ENCODE peak calls at places on chromosomes 12 and 14, in nine cellular contexts. One of them, this sample, is unnamed.

GRCh38 chr12:131620520-131620919 is 90.4 kb upstream of the SFSWAP start:
- DNase-seq in heart left ventricle: no peak
- DNase-seq in NB4: peak
- DNase-seq in GM12891: no peak
- DNase-seq in adrenal gland: no peak
- DNase-seq in IMR-90: no peak
- DNase-seq in Peyer's patch: no peak
- DNase-seq in ovary: no peak
- DNase-seq in sigmoid colon: peak
- DNase-seq in this sample: no peak

GRCh38 chr12:44000309-44000952 is 164.6 kb downstream of the TMEM117 start:
- DNase-seq in Peyer's patch: no peak
- DNase-seq in ovary: no peak
- DNase-seq in IMR-90: peak
- DNase-seq in sigmoid colon: no peak
- DNase-seq in NB4: peak
- DNase-seq in heart left ventricle: no peak
- DNase-seq in adrenal gland: peak
- DNase-seq in GM12891: no peak
- DNase-seq in this sample: peak

GRCh38 chr12:105262461-105263184 is 26.6 kb upstream of the APPL2 start:
- DNase-seq in sigmoid colon: no peak
- DNase-seq in GM12891: no peak
- DNase-seq in IMR-90: no peak
- DNase-seq in adrenal gland: no peak
- DNase-seq in NB4: no peak
- DNase-seq in ovary: no peak
- DNase-seq in Peyer's patch: no peak
- DNase-seq in heart left ventricle: no peak
- DNase-seq in this sample: no peak

GRCh38 chr14:101929096-101929495 is 35.3 kb upstream of the DYNC1H1 start:
- DNase-seq in IMR-90: no peak
- DNase-seq in Peyer's patch: no peak
- DNase-seq in GM12891: no peak
- DNase-seq in heart left ventricle: no peak
- DNase-seq in ovary: no peak
- DNase-seq in NB4: no peak
- DNase-seq in adrenal gland: peak
- DNase-seq in sigmoid colon: peak
- DNase-seq in this sample: no peak

GRCh38 chr12:115895247-115895646 is 382.2 kb downstream of the MED13L start:
- DNase-seq in Peyer's patch: no peak
- DNase-seq in sigmoid colon: no peak
- DNase-seq in heart left ventricle: no peak
- DNase-seq in adrenal gland: no peak
- DNase-seq in NB4: no peak
- DNase-seq in GM12891: no peak
- DNase-seq in IMR-90: no peak
- DNase-seq in ovary: no peak
- DNase-seq in this sample: no peak

GRCh38 chr12:95815635-95816212 is 25.2 kb upstream of the NTN4 start:
- DNase-seq in Peyer's patch: no peak
- DNase-seq in IMR-90: peak
- DNase-seq in adrenal gland: no peak
- DNase-seq in GM12891: no peak
- DNase-seq in NB4: peak
- DNase-seq in sigmoid colon: no peak
- DNase-seq in heart left ventricle: no peak
- DNase-seq in ovary: no peak
- DNase-seq in this sample: no peak

GRCh38 chr12:112716099-112717093 is 75.2 kb upstream of the RPH3A start:
- DNase-seq in IMR-90: no peak
- DNase-seq in NB4: peak
- DNase-seq in Peyer's patch: no peak
- DNase-seq in sigmoid colon: no peak
- DNase-seq in adrenal gland: no peak
- DNase-seq in GM12891: no peak
- DNase-seq in ovary: no peak
- DNase-seq in heart left ventricle: no peak
- DNase-seq in this sample: no peak

GRCh38 chr12:113932411-113933196 is 33.5 kb downstream of the RBM19 start:
- DNase-seq in adrenal gland: peak
- DNase-seq in sigmoid colon: no peak
- DNase-seq in GM12891: no peak
- DNase-seq in ovary: peak
- DNase-seq in NB4: no peak
- DNase-seq in Peyer's patch: no peak
- DNase-seq in IMR-90: peak
- DNase-seq in heart left ventricle: no peak
- DNase-seq in this sample: peak

GRCh38 chr12:56995201-56995929 is 11.0 kb downstream of the ZBTB39 start:
- DNase-seq in GM12891: no peak
- DNase-seq in NB4: no peak
- DNase-seq in Peyer's patch: no peak
- DNase-seq in heart left ventricle: no peak
- DNase-seq in sigmoid colon: no peak
- DNase-seq in ovary: no peak
- DNase-seq in IMR-90: no peak
- DNase-seq in adrenal gland: no peak
- DNase-seq in this sample: no peak

GRCh38 chr12:86257173-86257572 is 982 bp upstream of the MGAT4C start:
- DNase-seq in NB4: no peak
- DNase-seq in sigmoid colon: no peak
- DNase-seq in GM12891: no peak
- DNase-seq in adrenal gland: no peak
- DNase-seq in ovary: no peak
- DNase-seq in Peyer's patch: no peak
- DNase-seq in IMR-90: no peak
- DNase-seq in heart left ventricle: no peak
- DNase-seq in this sample: no peak

GRCh38 chr14:92475451-92476187 is 38.0 kb upstream of the RIN3 start:
- DNase-seq in heart left ventricle: no peak
- DNase-seq in ovary: peak
- DNase-seq in IMR-90: no peak
- DNase-seq in adrenal gland: peak
- DNase-seq in GM12891: no peak
- DNase-seq in NB4: peak
- DNase-seq in Peyer's patch: no peak
- DNase-seq in sigmoid colon: peak
- DNase-seq in this sample: no peak

GRCh38 chr12:51224625-51225024 is 6.8 kb upstream of the POU6F1 start:
- DNase-seq in NB4: no peak
- DNase-seq in ovary: no peak
- DNase-seq in sigmoid colon: no peak
- DNase-seq in adrenal gland: no peak
- DNase-seq in Peyer's patch: no peak
- DNase-seq in GM12891: no peak
- DNase-seq in IMR-90: no peak
- DNase-seq in heart left ventricle: no peak
- DNase-seq in this sample: no peak

GRCh38 chr12:64008596-64008995 is 164.1 kb downstream of the SRGAP1 start:
- DNase-seq in NB4: no peak
- DNase-seq in sigmoid colon: no peak
- DNase-seq in Peyer's patch: no peak
- DNase-seq in IMR-90: no peak
- DNase-seq in heart left ventricle: no peak
- DNase-seq in adrenal gland: no peak
- DNase-seq in ovary: no peak
- DNase-seq in GM12891: no peak
- DNase-seq in this sample: no peak

DNA sequence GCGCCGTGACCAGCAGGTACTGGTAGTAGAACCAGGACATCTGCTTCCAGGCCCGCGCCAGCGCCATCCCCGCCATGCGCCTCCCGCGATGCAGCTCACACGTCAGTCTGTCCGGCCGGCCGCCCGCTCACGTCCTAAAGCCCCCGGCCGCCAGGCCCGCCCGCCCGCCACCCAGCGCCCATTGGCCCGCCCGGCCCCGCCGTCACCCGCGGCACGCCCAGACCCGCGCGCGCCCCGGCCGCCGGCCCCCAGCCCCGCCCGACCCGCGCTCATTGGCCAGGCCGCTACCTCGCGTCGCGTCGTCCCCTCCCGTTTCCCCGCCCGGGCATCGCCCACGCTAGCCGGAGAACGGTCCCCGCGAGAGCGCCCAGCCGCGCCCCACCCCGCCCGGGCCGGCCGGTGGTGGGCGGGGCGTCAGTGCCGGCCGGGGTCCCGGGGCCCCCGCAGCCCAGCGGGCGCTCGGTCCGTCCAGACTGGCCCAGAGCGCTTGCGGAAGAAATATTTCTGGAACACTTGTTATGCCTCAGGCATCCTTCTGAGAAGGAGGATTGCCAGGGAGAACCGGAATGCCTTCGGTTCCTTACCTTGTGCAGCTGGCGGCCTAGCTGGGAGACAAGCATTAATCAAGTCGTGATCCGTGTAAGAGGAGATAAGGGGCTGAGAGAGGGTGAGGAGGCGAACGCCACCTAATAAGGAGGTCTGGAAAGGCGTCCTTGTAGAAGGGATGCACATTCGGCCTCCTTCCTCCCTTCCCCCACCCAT is at the start of gene SPTSSA:
- DNase-seq in GM12891: peak
- DNase-seq in heart left ventricle: peak
- DNase-seq in sigmoid colon: peak
- DNase-seq in IMR-90: peak
- DNase-seq in Peyer's patch: peak
- DNase-seq in NB4: peak
- DNase-seq in adrenal gland: peak
- DNase-seq in ovary: peak
- DNase-seq in this sample: peak
- TF ChIP-seq POLR2A in GM12891: peak
- TF ChIP-seq POLR2A in heart left ventricle: peak
- TF ChIP-seq POLR2A in sigmoid colon: peak
- TF ChIP-seq POLR2A in IMR-90: peak
- TF ChIP-seq POLR2A in Peyer's patch: peak
- TF ChIP-seq POLR2A in NB4: peak
- TF ChIP-seq POLR2A in adrenal gland: peak
- TF ChIP-seq POLR2A in ovary: peak
- TF ChIP-seq POLR2A in this sample: peak

GRCh38 chr12:6953417-6954315 is 2.5 kb downstream of the PTPN6 start:
- DNase-seq in NB4: peak
- DNase-seq in adrenal gland: peak
- DNase-seq in ovary: no peak
- DNase-seq in GM12891: no peak
- DNase-seq in sigmoid colon: peak
- DNase-seq in Peyer's patch: peak
- DNase-seq in heart left ventricle: peak
- DNase-seq in IMR-90: no peak
- DNase-seq in this sample: no peak
- TF ChIP-seq POLR2A in NB4: peak
- TF ChIP-seq POLR2A in adrenal gland: peak
- TF ChIP-seq POLR2A in ovary: no peak
- TF ChIP-seq POLR2A in GM12891: peak
- TF ChIP-seq POLR2A in sigmoid colon: no peak
- TF ChIP-seq POLR2A in Peyer's patch: no peak
- TF ChIP-seq POLR2A in heart left ventricle: no peak
- TF ChIP-seq POLR2A in IMR-90: no peak
- TF ChIP-seq POLR2A in this sample: peak

GRCh38 chr12:6373022-6373787 is 2.2 kb downstream of the SCNN1A start:
- DNase-seq in GM12891: no peak
- DNase-seq in IMR-90: no peak
- DNase-seq in ovary: no peak
- DNase-seq in NB4: no peak
- DNase-seq in heart left ventricle: no peak
- DNase-seq in Peyer's patch: no peak
- DNase-seq in sigmoid colon: peak
- DNase-seq in adrenal gland: peak
- DNase-seq in this sample: no peak
- TF ChIP-seq POLR2A in GM12891: no peak
- TF ChIP-seq POLR2A in IMR-90: no peak
- TF ChIP-seq POLR2A in ovary: no peak
- TF ChIP-seq POLR2A in NB4: no peak
- TF ChIP-seq POLR2A in heart left ventricle: no peak
- TF ChIP-seq POLR2A in Peyer's patch: no peak
- TF ChIP-seq POLR2A in sigmoid colon: no peak
- TF ChIP-seq POLR2A in adrenal gland: no peak
- TF ChIP-seq POLR2A in this sample: no peak

GRCh38 chr12:48966177-48966890 is 5.2 kb downstream of the WNT10B start:
- DNase-seq in adrenal gland: no peak
- DNase-seq in GM12891: no peak
- DNase-seq in IMR-90: no peak
- DNase-seq in heart left ventricle: no peak
- DNase-seq in NB4: peak
- DNase-seq in sigmoid colon: no peak
- DNase-seq in Peyer's patch: no peak
- DNase-seq in ovary: no peak
- DNase-seq in this sample: no peak

GRCh38 chr12:48969847-48970701 is 1.5 kb downstream of the WNT10B start:
- DNase-seq in NB4: no peak
- DNase-seq in adrenal gland: no peak
- DNase-seq in ovary: no peak
- DNase-seq in sigmoid colon: no peak
- DNase-seq in heart left ventricle: no peak
- DNase-seq in IMR-90: no peak
- DNase-seq in Peyer's patch: no peak
- DNase-seq in GM12891: peak
- DNase-seq in this sample: no peak

GRCh38 chr12:48969160-48969771 is 2.3 kb downstream of the WNT10B start:
- DNase-seq in heart left ventricle: no peak
- DNase-seq in sigmoid colon: no peak
- DNase-seq in adrenal gland: no peak
- DNase-seq in ovary: no peak
- DNase-seq in IMR-90: no peak
- DNase-seq in GM12891: no peak
- DNase-seq in Peyer's patch: no peak
- DNase-seq in NB4: no peak
- DNase-seq in this sample: no peak

GRCh38 chr12:48968004-48968403 is 3.5 kb downstream of the WNT10B start:
- DNase-seq in sigmoid colon: no peak
- DNase-seq in heart left ventricle: no peak
- DNase-seq in Peyer's patch: no peak
- DNase-seq in GM12891: no peak
- DNase-seq in IMR-90: no peak
- DNase-seq in NB4: no peak
- DNase-seq in ovary: no peak
- DNase-seq in adrenal gland: no peak
- DNase-seq in this sample: no peak

GRCh38 chr12:48968467-48968866 is 3.1 kb downstream of the WNT10B start:
- DNase-seq in heart left ventricle: no peak
- DNase-seq in GM12891: no peak
- DNase-seq in adrenal gland: no peak
- DNase-seq in sigmoid colon: no peak
- DNase-seq in IMR-90: no peak
- DNase-seq in NB4: no peak
- DNase-seq in Peyer's patch: no peak
- DNase-seq in ovary: no peak
- DNase-seq in this sample: no peak
- TF ChIP-seq POLR2A in heart left ventricle: no peak
- TF ChIP-seq POLR2A in GM12891: no peak
- TF ChIP-seq POLR2A in adrenal gland: no peak
- TF ChIP-seq POLR2A in sigmoid colon: no peak
- TF ChIP-seq POLR2A in IMR-90: no peak
- TF ChIP-seq POLR2A in NB4: no peak
- TF ChIP-seq POLR2A in Peyer's patch: no peak
- TF ChIP-seq POLR2A in ovary: no peak
- TF ChIP-seq POLR2A in this sample: no peak